ENCODE peak calls at places on chromosomes 4 and X, in four cellular contexts. E is sigmoid colon, S is astrocyte of the cerebellum, P is cardiac fibroblast. Q is an unnamed sample.

GRCh38 chr4:3515646-3516045 is 16.6 kb downstream of the LRPAP1 start:
- DNase-seq in P (no peak), S (no peak), E (no peak), Q (no peak)

GRCh38 chr4:180617203-180617602 is 1626.0 kb upstream of the TENM3 start:
- DNase-seq in P (no peak), E (no peak), S (no peak), Q (no peak)

GRCh38 chr4:4506961-4507360 is 34.9 kb downstream of the STX18 start:
- DNase-seq in S (no peak), E (peak), P (peak), Q (no peak)

GRCh38 chr4:109302366-109303140 is at the start of gene COL25A1:
- DNase-seq in P (peak), E (peak), S (no peak), Q (no peak)

GRCh38 chr4:106444557-106444956 is 76.0 kb upstream of the GIMD1 start:
- DNase-seq in E (no peak), S (peak), P (no peak), Q (no peak)

GRCh38 chr4:84596826-84597225 is 13.9 kb downstream of the CDS1 start:
- DNase-seq in E (no peak), S (no peak), P (no peak), Q (no peak)

GRCh38 chr4:174152717-174153466 is 130.6 kb downstream of the FBXO8 start:
- DNase-seq in S (no peak), P (peak), E (no peak), Q (no peak)

GRCh38 chr4:94890579-94890978 is 132.8 kb downstream of the BMPR1B start:
- DNase-seq in P (no peak), E (no peak), S (no peak), Q (no peak)

GRCh38 chr4:38591617-38592337 is 72.2 kb upstream of the KLF3 start:
- DNase-seq in P (peak), S (no peak), E (peak), Q (no peak)

GRCh38 chrX:138858438-138858837 is 146.9 kb upstream of the FGF13 start:
- DNase-seq in P (peak), S (peak), E (no peak), Q (no peak)

GRCh38 chr4:166042510-166043055 is 169.5 kb downstream of the TLL1 start:
- DNase-seq in S (no peak), E (no peak), P (peak), Q (no peak)

GRCh38 chrX:151825927-151826471 is 86.7 kb upstream of the MAGEA4 start:
- DNase-seq in E (no peak), S (peak), P (peak), Q (peak)

GRCh38 chrX:118761950-118762725 is 34.7 kb downstream of the IL13RA1 start:
- DNase-seq in S (no peak), E (no peak), P (peak), Q (no peak)

GRCh38 chr4:10008208-10009005 is 12.9 kb downstream of the SLC2A9 start:
- DNase-seq in S (no peak), P (peak), E (no peak), Q (no peak)

GRCh38 chr4:40180356-40180755 is 16.5 kb upstream of the RHOH start:
- DNase-seq in E (no peak), S (peak), P (peak), Q (peak)

GRCh38 chrX:16778545-16778944 is 7.7 kb upstream of the TXLNG start:
- DNase-seq in P (peak), S (no peak), E (no peak), Q (no peak)

GRCh38 chr4:122450847-122451246 is 5.7 kb downstream of the IL2 start:
- DNase-seq in P (peak), S (no peak), E (no peak), Q (peak)

GRCh38 chr4:156419080-156419638 is 465.5 kb upstream of the CTSO start:
- DNase-seq in P (peak), S (no peak), E (no peak), Q (no peak)

GRCh38 chr4:151318310-151319006 is 6.9 kb downstream of the SH3D19 start:
- DNase-seq in P (no peak), S (no peak), E (no peak), Q (no peak)

GRCh38 chrX:21383546-21383945 is 9.3 kb downstream of the CNKSR2 start:
- DNase-seq in S (no peak), P (no peak), E (no peak), Q (no peak)

GRCh38 chr4:15376594-15376993 is 51.2 kb upstream of the C1QTNF7 start:
- DNase-seq in E (no peak), S (peak), P (no peak), Q (no peak)

GRCh38 chrX:7120578-7121219 is 26.8 kb upstream of the STS start:
- DNase-seq in P (peak), E (no peak), S (peak), Q (no peak)

GRCh38 chrX:140563893-140564292 is 59.0 kb upstream of the SOX3 start:
- DNase-seq in P (no peak), E (no peak), S (no peak), Q (no peak)

GRCh38 chr4:69782651-69783310 is 22.4 kb upstream of the SULT1B1 start:
- DNase-seq in P (no peak), S (no peak), E (no peak), Q (no peak)

GRCh38 chr4:10383417-10383816 is 73.8 kb downstream of the ZNF518B start:
- DNase-seq in S (no peak), P (no peak), E (no peak), Q (no peak)

GRCh38 chr4:98658287-98659105 is at the start of gene TSPAN5:
- DNase-seq in P (peak), S (no peak), E (peak), Q (no peak)

GRCh38 chr4:4852591-4853362 is 6.7 kb upstream of the MSX1 start:
- DNase-seq in E (peak), P (peak), S (no peak), Q (peak)

GRCh38 chr4:168797176-168797575 is 212.9 kb downstream of the CBR4 start:
- DNase-seq in E (no peak), S (peak), P (peak), Q (no peak)

GRCh38 chrX:41688835-41689234 is at the start of gene GPR34:
- DNase-seq in P (no peak), S (no peak), E (no peak), Q (no peak)

GRCh38 chr4:90030953-90031352 is 96.2 kb upstream of the CCSER1 start:
- DNase-seq in P (no peak), S (no peak), E (no peak), Q (no peak)

GRCh38 chrX:118974908-118975671 is 672 bp downstream of the LONRF3 start:
- DNase-seq in P (peak), E (peak), S (no peak), Q (no peak)

GRCh38 chr4:37684154-37684553 is 2.0 kb downstream of the RELL1 start:
- DNase-seq in P (no peak), S (no peak), E (no peak), Q (no peak)

GRCh38 chrX:154321624-154322023 is 26.0 kb downstream of the TKTL1 start:
- DNase-seq in P (no peak), S (no peak), E (no peak), Q (no peak)
- TF ChIP-seq CTCF in P (no peak), S (no peak), E (no peak), Q (no peak)

GRCh38 chr4:13881880-13882279 is 254.4 kb upstream of the BOD1L1 start:
- DNase-seq in E (no peak), P (peak), S (no peak), Q (no peak)
- TF ChIP-seq CTCF in E (no peak), P (peak), S (no peak), Q (peak)

GRCh38 chrX:32533848-32534247 is 677.5 kb downstream of the DMD start:
- DNase-seq in P (no peak), S (no peak), E (no peak), Q (no peak)

GRCh38 chrX:32532282-32532681 is 679.1 kb downstream of the DMD start:
- DNase-seq in S (no peak), P (peak), E (no peak), Q (no peak)

GRCh38 chrX:32525234-32525633 is 686.1 kb downstream of the DMD start:
- DNase-seq in P (no peak), E (no peak), S (no peak), Q (no peak)

DNA sequence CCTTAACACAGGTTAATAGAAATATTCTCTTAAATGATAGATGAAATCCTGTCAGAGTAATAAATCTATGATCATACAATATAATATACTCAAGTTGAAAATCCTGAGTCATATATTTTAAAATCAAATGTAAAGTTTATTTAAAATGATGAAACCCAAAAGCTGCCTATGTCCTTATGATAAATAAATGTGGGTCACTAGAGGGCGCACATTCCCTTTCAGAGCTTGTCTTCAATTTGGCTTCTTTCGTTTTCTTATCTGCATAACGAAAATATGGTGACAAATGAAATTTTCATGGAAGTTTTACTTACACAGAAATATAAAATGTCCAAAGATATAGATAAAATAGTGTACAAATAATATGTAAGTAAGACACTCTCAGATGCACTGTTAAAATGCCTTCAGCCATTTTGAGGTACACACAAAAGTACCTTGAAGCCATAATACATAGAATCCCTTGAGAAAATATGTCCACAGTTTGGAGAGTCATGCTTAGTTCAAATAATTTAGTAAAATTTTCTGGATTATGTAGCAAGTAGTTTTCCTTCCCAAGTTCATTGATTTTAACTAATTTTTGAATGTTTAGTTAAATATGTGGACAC is 680.4 kb downstream of the DMD start:
- DNase-seq in P (peak), E (no peak), S (peak), Q (no peak)
- TF ChIP-seq CTCF in P (peak), E (peak), S (peak), Q (peak)

GRCh38 chr4:188002346-188002745 is 6.8 kb downstream of the ZFP42 start:
- DNase-seq in P (no peak), E (no peak), S (no peak), Q (no peak)
- TF ChIP-seq CTCF in P (no peak), E (no peak), S (no peak), Q (no peak)

GRCh38 chr4:16757080-16757521 is 141.3 kb downstream of the LDB2 start:
- DNase-seq in P (peak), E (no peak), S (no peak), Q (no peak)

GRCh38 chr4:16754104-16754503 is 144.3 kb downstream of the LDB2 start:
- DNase-seq in S (no peak), P (no peak), E (no peak), Q (no peak)

GRCh38 chr4:16750882-16751642 is 147.4 kb downstream of the LDB2 start:
- DNase-seq in E (no peak), P (peak), S (no peak), Q (no peak)

GRCh38 chr4:16750216-16750615 is 148.2 kb downstream of the LDB2 start:
- DNase-seq in S (no peak), E (no peak), P (no peak), Q (no peak)

DNA sequence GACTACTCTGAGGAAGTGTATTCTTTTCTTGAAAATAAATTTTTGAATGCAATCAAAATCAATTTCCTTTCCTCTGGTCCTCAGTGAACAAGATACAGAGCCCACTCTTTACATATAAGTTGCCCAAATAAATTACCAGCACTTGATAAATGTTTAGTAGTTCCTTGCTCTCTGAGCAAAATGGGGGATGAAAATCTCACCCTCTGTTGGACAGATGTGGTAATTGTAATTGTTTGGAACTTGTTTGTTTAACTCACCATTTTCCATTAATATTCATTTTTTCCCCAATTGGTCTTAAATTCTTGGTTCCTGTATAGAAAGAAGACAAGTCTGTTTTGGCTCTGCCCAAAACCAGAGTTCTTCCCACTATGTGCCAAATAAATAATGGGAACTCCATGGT is 146.3 kb downstream of the LDB2 start:
- DNase-seq in E (no peak), P (peak), S (no peak), Q (no peak)
- TF ChIP-seq CTCF in E (no peak), P (peak), S (peak), Q (no peak)

GRCh38 chrX:72003811-72004750 is 93.4 kb downstream of the NHSL2 start:
- DNase-seq in S (peak), E (peak), P (peak), Q (no peak)
- TF ChIP-seq CTCF in S (no peak), E (no peak), P (no peak), Q (peak)

Q was measured in AG04449.